ENCODE peak calls at places on chromosome 22, in four cellular contexts. One of them, this sample, is unnamed.

GRCh38 chr22:44569516-44569915 is 71.5 kb upstream of the RTL6 start:
- DNase-seq in stimulated activated CD4-positive, alpha-beta T cell treated with anti-CD3 and anti-CD28 coated beads, Interleukin-4, amount 100 ng/mL, for 48 hours: no peak
- DNase-seq in hypothalamus: no peak
- DNase-seq in foreskin fibroblast: no peak
- DNase-seq in this sample: no peak

GRCh38 chr22:32622004-32622761 is 147.6 kb downstream of the FBXO7 start:
- DNase-seq in foreskin fibroblast: peak; percentile 92
- DNase-seq in stimulated activated CD4-positive, alpha-beta T cell treated with anti-CD3 and anti-CD28 coated beads, Interleukin-4, amount 100 ng/mL, for 48 hours: no peak
- DNase-seq in hypothalamus: no peak
- DNase-seq in this sample: no peak

GRCh38 chr22:47030143-47030641 is 267.7 kb downstream of the TBC1D22A start:
- DNase-seq in stimulated activated CD4-positive, alpha-beta T cell treated with anti-CD3 and anti-CD28 coated beads, Interleukin-4, amount 100 ng/mL, for 48 hours: no peak
- DNase-seq in foreskin fibroblast: peak; percentile 44
- DNase-seq in hypothalamus: no peak
- DNase-seq in this sample: no peak

GRCh38 chr22:37026325-37026724 is 6.8 kb downstream of the MPST start:
- DNase-seq in stimulated activated CD4-positive, alpha-beta T cell treated with anti-CD3 and anti-CD28 coated beads, Interleukin-4, amount 100 ng/mL, for 48 hours: no peak
- DNase-seq in foreskin fibroblast: no peak
- DNase-seq in hypothalamus: no peak
- DNase-seq in this sample: no peak

GRCh38 chr22:29337631-29338284 is 22.3 kb upstream of the RASL10A start:
- DNase-seq in stimulated activated CD4-positive, alpha-beta T cell treated with anti-CD3 and anti-CD28 coated beads, Interleukin-4, amount 100 ng/mL, for 48 hours: no peak
- DNase-seq in foreskin fibroblast: no peak
- DNase-seq in hypothalamus: no peak
- DNase-seq in this sample: no peak

GRCh38 chr22:20258584-20259335 is 9.4 kb downstream of the RTN4R start:
- DNase-seq in foreskin fibroblast: no peak
- DNase-seq in hypothalamus: no peak
- DNase-seq in stimulated activated CD4-positive, alpha-beta T cell treated with anti-CD3 and anti-CD28 coated beads, Interleukin-4, amount 100 ng/mL, for 48 hours: no peak
- DNase-seq in this sample: no peak

GRCh38 chr22:39349506-39349966 is 255 bp upstream of the SYNGR1 start:
- DNase-seq in stimulated activated CD4-positive, alpha-beta T cell treated with anti-CD3 and anti-CD28 coated beads, Interleukin-4, amount 100 ng/mL, for 48 hours: no peak
- DNase-seq in foreskin fibroblast: peak; percentile 71
- DNase-seq in hypothalamus: no peak
- DNase-seq in this sample: no peak

GRCh38 chr22:44831885-44832284 is 79.5 kb downstream of the ARHGAP8 start:
- DNase-seq in hypothalamus: no peak
- DNase-seq in foreskin fibroblast: no peak
- DNase-seq in stimulated activated CD4-positive, alpha-beta T cell treated with anti-CD3 and anti-CD28 coated beads, Interleukin-4, amount 100 ng/mL, for 48 hours: no peak
- DNase-seq in this sample: no peak

GRCh38 chr22:23901600-23901999 is 7.4 kb downstream of the MIF start:
- DNase-seq in hypothalamus: no peak
- DNase-seq in stimulated activated CD4-positive, alpha-beta T cell treated with anti-CD3 and anti-CD28 coated beads, Interleukin-4, amount 100 ng/mL, for 48 hours: no peak
- DNase-seq in foreskin fibroblast: peak; percentile 47
- DNase-seq in this sample: no peak

GRCh38 chr22:27986459-27986858 is 67.4 kb upstream of the PITPNB start:
- DNase-seq in stimulated activated CD4-positive, alpha-beta T cell treated with anti-CD3 and anti-CD28 coated beads, Interleukin-4, amount 100 ng/mL, for 48 hours: no peak
- DNase-seq in hypothalamus: no peak
- DNase-seq in foreskin fibroblast: no peak
- DNase-seq in this sample: no peak

GRCh38 chr22:50473855-50474671 is 772 bp downstream of the SBF1 start:
- DNase-seq in stimulated activated CD4-positive, alpha-beta T cell treated with anti-CD3 and anti-CD28 coated beads, Interleukin-4, amount 100 ng/mL, for 48 hours: peak; percentile 27
- DNase-seq in foreskin fibroblast: peak; percentile 73
- DNase-seq in hypothalamus: peak; percentile 25
- DNase-seq in this sample: no peak

GRCh38 chr22:45885171-45885840 is 91.7 kb downstream of the WNT7B start:
- DNase-seq in stimulated activated CD4-positive, alpha-beta T cell treated with anti-CD3 and anti-CD28 coated beads, Interleukin-4, amount 100 ng/mL, for 48 hours: no peak
- DNase-seq in foreskin fibroblast: no peak
- DNase-seq in hypothalamus: no peak
- DNase-seq in this sample: no peak

GRCh38 chr22:24178502-24179440 is 2.5 kb upstream of the SUSD2 start:
- DNase-seq in foreskin fibroblast: peak; percentile 37
- DNase-seq in stimulated activated CD4-positive, alpha-beta T cell treated with anti-CD3 and anti-CD28 coated beads, Interleukin-4, amount 100 ng/mL, for 48 hours: no peak
- DNase-seq in hypothalamus: no peak
- DNase-seq in this sample: no peak

GRCh38 chr22:38201718-38202436 is at the start of gene MAFF:
- DNase-seq in hypothalamus: peak; percentile 88
- DNase-seq in foreskin fibroblast: peak; percentile 99
- DNase-seq in stimulated activated CD4-positive, alpha-beta T cell treated with anti-CD3 and anti-CD28 coated beads, Interleukin-4, amount 100 ng/mL, for 48 hours: peak; percentile 89
- DNase-seq in this sample: peak; percentile 92

GRCh38 chr22:29751139-29751538 is 15.7 kb downstream of the ZMAT5 start:
- DNase-seq in hypothalamus: no peak
- DNase-seq in foreskin fibroblast: peak; percentile 22
- DNase-seq in stimulated activated CD4-positive, alpha-beta T cell treated with anti-CD3 and anti-CD28 coated beads, Interleukin-4, amount 100 ng/mL, for 48 hours: no peak
- DNase-seq in this sample: no peak

GRCh38 chr22:49586873-49587272 is 240.8 kb downstream of the BRD1 start:
- DNase-seq in foreskin fibroblast: no peak
- DNase-seq in hypothalamus: no peak
- DNase-seq in stimulated activated CD4-positive, alpha-beta T cell treated with anti-CD3 and anti-CD28 coated beads, Interleukin-4, amount 100 ng/mL, for 48 hours: no peak
- DNase-seq in this sample: no peak

GRCh38 chr22:46377566-46378498 is 42.3 kb downstream of the TRMU start:
- DNase-seq in foreskin fibroblast: peak; percentile 23
- DNase-seq in hypothalamus: no peak
- DNase-seq in stimulated activated CD4-positive, alpha-beta T cell treated with anti-CD3 and anti-CD28 coated beads, Interleukin-4, amount 100 ng/mL, for 48 hours: no peak
- DNase-seq in this sample: peak; percentile 10

GRCh38 chr22:36879775-36880174 is 19.0 kb downstream of the NCF4 start:
- DNase-seq in hypothalamus: no peak
- DNase-seq in stimulated activated CD4-positive, alpha-beta T cell treated with anti-CD3 and anti-CD28 coated beads, Interleukin-4, amount 100 ng/mL, for 48 hours: no peak
- DNase-seq in foreskin fibroblast: no peak
- DNase-seq in this sample: no peak

GRCh38 chr22:43919106-43919965 is 4.3 kb upstream of the PNPLA3 start:
- DNase-seq in stimulated activated CD4-positive, alpha-beta T cell treated with anti-CD3 and anti-CD28 coated beads, Interleukin-4, amount 100 ng/mL, for 48 hours: no peak
- DNase-seq in foreskin fibroblast: peak; percentile 56
- DNase-seq in hypothalamus: no peak
- DNase-seq in this sample: no peak

GRCh38 chr22:50656122-50657070 is 16.2 kb upstream of the SHANK3 start:
- DNase-seq in hypothalamus: no peak
- DNase-seq in foreskin fibroblast: peak; percentile 77
- DNase-seq in stimulated activated CD4-positive, alpha-beta T cell treated with anti-CD3 and anti-CD28 coated beads, Interleukin-4, amount 100 ng/mL, for 48 hours: no peak
- DNase-seq in this sample: peak; percentile 44

GRCh38 chr22:35311551-35311999 is 11.9 kb downstream of the TOM1 start:
- DNase-seq in hypothalamus: no peak
- DNase-seq in foreskin fibroblast: no peak
- DNase-seq in stimulated activated CD4-positive, alpha-beta T cell treated with anti-CD3 and anti-CD28 coated beads, Interleukin-4, amount 100 ng/mL, for 48 hours: no peak
- DNase-seq in this sample: no peak

GRCh38 chr22:42685941-42686666 is 34.6 kb downstream of the A4GALT start:
- DNase-seq in foreskin fibroblast: peak; percentile 64
- DNase-seq in stimulated activated CD4-positive, alpha-beta T cell treated with anti-CD3 and anti-CD28 coated beads, Interleukin-4, amount 100 ng/mL, for 48 hours: no peak
- DNase-seq in hypothalamus: no peak
- DNase-seq in this sample: no peak

GRCh38 chr22:42188808-42189447 is 58.3 kb upstream of the CYP2D6 start:
- DNase-seq in foreskin fibroblast: peak; percentile 39
- DNase-seq in hypothalamus: no peak
- DNase-seq in stimulated activated CD4-positive, alpha-beta T cell treated with anti-CD3 and anti-CD28 coated beads, Interleukin-4, amount 100 ng/mL, for 48 hours: no peak
- DNase-seq in this sample: no peak

GRCh38 chr22:39144101-39144815 is 8.2 kb downstream of the CBX7 start:
- DNase-seq in stimulated activated CD4-positive, alpha-beta T cell treated with anti-CD3 and anti-CD28 coated beads, Interleukin-4, amount 100 ng/mL, for 48 hours: no peak
- DNase-seq in foreskin fibroblast: peak; percentile 44
- DNase-seq in hypothalamus: no peak
- DNase-seq in this sample: no peak

GRCh38 chr22:36413022-36413770 is 25.4 kb upstream of the MYH9 start:
- DNase-seq in hypothalamus: no peak
- DNase-seq in stimulated activated CD4-positive, alpha-beta T cell treated with anti-CD3 and anti-CD28 coated beads, Interleukin-4, amount 100 ng/mL, for 48 hours: no peak
- DNase-seq in foreskin fibroblast: peak; percentile 12
- DNase-seq in this sample: no peak

GRCh38 chr22:49368976-49369725 is 458.5 kb downstream of the BRD1 start:
- DNase-seq in hypothalamus: no peak
- DNase-seq in stimulated activated CD4-positive, alpha-beta T cell treated with anti-CD3 and anti-CD28 coated beads, Interleukin-4, amount 100 ng/mL, for 48 hours: no peak
- DNase-seq in foreskin fibroblast: no peak
- DNase-seq in this sample: no peak

GRCh38 chr22:22761963-22762772 is 117.8 kb downstream of the GGTLC2 start:
- DNase-seq in foreskin fibroblast: no peak
- DNase-seq in stimulated activated CD4-positive, alpha-beta T cell treated with anti-CD3 and anti-CD28 coated beads, Interleukin-4, amount 100 ng/mL, for 48 hours: no peak
- DNase-seq in hypothalamus: no peak
- DNase-seq in this sample: no peak

GRCh38 chr22:46049726-46050450 is 72.9 kb upstream of the WNT7B start:
- DNase-seq in foreskin fibroblast: no peak
- DNase-seq in hypothalamus: no peak
- DNase-seq in stimulated activated CD4-positive, alpha-beta T cell treated with anti-CD3 and anti-CD28 coated beads, Interleukin-4, amount 100 ng/mL, for 48 hours: no peak
- DNase-seq in this sample: no peak

GRCh38 chr22:33986954-33987353 is 66.7 kb upstream of the LARGE1 start:
- DNase-seq in stimulated activated CD4-positive, alpha-beta T cell treated with anti-CD3 and anti-CD28 coated beads, Interleukin-4, amount 100 ng/mL, for 48 hours: no peak
- DNase-seq in hypothalamus: no peak
- DNase-seq in foreskin fibroblast: no peak
- DNase-seq in this sample: no peak

GRCh38 chr22:29780781-29781676 is 13.9 kb downstream of the UQCR10 start:
- DNase-seq in foreskin fibroblast: peak; percentile 93
- DNase-seq in hypothalamus: no peak
- DNase-seq in stimulated activated CD4-positive, alpha-beta T cell treated with anti-CD3 and anti-CD28 coated beads, Interleukin-4, amount 100 ng/mL, for 48 hours: no peak
- DNase-seq in this sample: peak; percentile 89

GRCh38 chr22:33923660-33924246 is 3.5 kb upstream of the LARGE1 start:
- DNase-seq in hypothalamus: peak; percentile 11
- DNase-seq in stimulated activated CD4-positive, alpha-beta T cell treated with anti-CD3 and anti-CD28 coated beads, Interleukin-4, amount 100 ng/mL, for 48 hours: no peak
- DNase-seq in foreskin fibroblast: peak; percentile 69
- DNase-seq in this sample: no peak

GRCh38 chr22:21044931-21045584 is 688 bp upstream of the LRRC74B start:
- DNase-seq in stimulated activated CD4-positive, alpha-beta T cell treated with anti-CD3 and anti-CD28 coated beads, Interleukin-4, amount 100 ng/mL, for 48 hours: no peak
- DNase-seq in hypothalamus: peak; percentile 17
- DNase-seq in foreskin fibroblast: peak; percentile 72
- DNase-seq in this sample: peak; percentile 36

GRCh38 chr22:50267591-50268390 is 2.4 kb downstream of the MAPK11 start:
- DNase-seq in stimulated activated CD4-positive, alpha-beta T cell treated with anti-CD3 and anti-CD28 coated beads, Interleukin-4, amount 100 ng/mL, for 48 hours: peak; percentile 64
- DNase-seq in hypothalamus: peak; percentile 46
- DNase-seq in foreskin fibroblast: peak; percentile 84
- DNase-seq in this sample: no peak

GRCh38 chr22:30444632-30445437 is 19.3 kb downstream of the MTFP1 start:
- DNase-seq in hypothalamus: peak; percentile 9
- DNase-seq in stimulated activated CD4-positive, alpha-beta T cell treated with anti-CD3 and anti-CD28 coated beads, Interleukin-4, amount 100 ng/mL, for 48 hours: peak; percentile 56
- DNase-seq in foreskin fibroblast: peak; percentile 83
- DNase-seq in this sample: no peak

GRCh38 chr22:24996420-24996952 is 44.0 kb downstream of the KIAA1671 start:
- DNase-seq in hypothalamus: no peak
- DNase-seq in foreskin fibroblast: peak; percentile 14
- DNase-seq in stimulated activated CD4-positive, alpha-beta T cell treated with anti-CD3 and anti-CD28 coated beads, Interleukin-4, amount 100 ng/mL, for 48 hours: no peak
- DNase-seq in this sample: peak; percentile 13

GRCh38 chr22:37991738-37992442 is 7.5 kb upstream of the SOX10 start:
- DNase-seq in stimulated activated CD4-positive, alpha-beta T cell treated with anti-CD3 and anti-CD28 coated beads, Interleukin-4, amount 100 ng/mL, for 48 hours: no peak
- DNase-seq in hypothalamus: no peak
- DNase-seq in foreskin fibroblast: no peak
- DNase-seq in this sample: no peak

GRCh38 chr22:45242778-45243191 is 2.1 kb upstream of the KIAA0930 start:
- DNase-seq in stimulated activated CD4-positive, alpha-beta T cell treated with anti-CD3 and anti-CD28 coated beads, Interleukin-4, amount 100 ng/mL, for 48 hours: no peak
- DNase-seq in foreskin fibroblast: no peak
- DNase-seq in hypothalamus: no peak
- DNase-seq in this sample: no peak

GRCh38 chr22:20319745-20320658 is at the start of gene DGCR6L:
- DNase-seq in hypothalamus: peak; percentile 91
- DNase-seq in stimulated activated CD4-positive, alpha-beta T cell treated with anti-CD3 and anti-CD28 coated beads, Interleukin-4, amount 100 ng/mL, for 48 hours: peak; percentile 98
- DNase-seq in foreskin fibroblast: peak; percentile 99
- DNase-seq in this sample: no peak

GRCh38 chr22:39664485-39665200 is 94.1 kb downstream of the CACNA1I start:
- DNase-seq in hypothalamus: no peak
- DNase-seq in stimulated activated CD4-positive, alpha-beta T cell treated with anti-CD3 and anti-CD28 coated beads, Interleukin-4, amount 100 ng/mL, for 48 hours: peak; percentile 23
- DNase-seq in foreskin fibroblast: no peak
- DNase-seq in this sample: no peak

GRCh38 chr22:48146426-48146825 is 1384.0 kb downstream of the TBC1D22A start:
- DNase-seq in hypothalamus: no peak
- DNase-seq in foreskin fibroblast: no peak
- DNase-seq in stimulated activated CD4-positive, alpha-beta T cell treated with anti-CD3 and anti-CD28 coated beads, Interleukin-4, amount 100 ng/mL, for 48 hours: no peak
- DNase-seq in this sample: no peak